ENCODE peak calls at places on chromosomes 2 and 18, in four cellular contexts. O, P, M and N are unnamed samples.
A peak's percentile ranks its signal among the peaks of the same experiment; 100 is the strongest.

GRCh38 chr18:32683044-32683443 is 89.8 kb downstream of the KLHL14 start:
- DNase-seq in O (no peak), P (no peak), M (no peak), N (no peak)

GRCh38 chr2:110768591-110768990 is 36.2 kb downstream of the ACOXL start:
- DNase-seq in O (no peak), P (no peak), M (no peak), N (no peak)

GRCh38 chr2:121195036-121195435 is 90.0 kb downstream of the TFCP2L1 start:
- DNase-seq in O (no peak), P (no peak), M (no peak), N (no peak)

GRCh38 chr2:7009207-7009911 is 92.1 kb downstream of the RNF144A start:
- DNase-seq in O (peak; percentile 78), P (no peak), M (no peak), N (no peak)

GRCh38 chr2:132618734-132619133 is 51.3 kb downstream of the LYPD1 start:
- DNase-seq in O (no peak), P (no peak), M (no peak), N (no peak)

GRCh38 chr2:174634130-174635014 is 36.8 kb upstream of the WIPF1 start:
- DNase-seq in O (peak; percentile 47), P (peak; percentile 94), M (no peak), N (peak; percentile 83)

GRCh38 chr2:151237422-151238012 is 24.1 kb downstream of the RBM43 start:
- DNase-seq in O (peak; percentile 51), P (no peak), M (no peak), N (no peak)

GRCh38 chr2:199982444-199982843 is 27.1 kb downstream of the MAIP1 start:
- DNase-seq in O (no peak), P (no peak), M (no peak), N (no peak)

GRCh38 chr2:58428553-58429284 is 187.6 kb upstream of the FANCL start:
- DNase-seq in O (no peak), P (no peak), M (peak; percentile 92), N (no peak)

GRCh38 chr2:42722328-42723190 is 41.4 kb downstream of the OXER1 start:
- DNase-seq in O (peak; percentile 86), P (peak; percentile 55), M (peak; percentile 74), N (no peak)

GRCh38 chr2:119408221-119408619 is 23.4 kb upstream of the TMEM37 start:
- DNase-seq in O (no peak), P (no peak), M (peak; percentile 76), N (no peak)

GRCh38 chr18:657311-657997 is at the start of gene TYMS:
- DNase-seq in O (peak; percentile 53), P (peak; percentile 92), M (peak; percentile 92), N (peak; percentile 84)

GRCh38 chr18:23887493-23887892 is 127.1 kb upstream of the TTC39C start:
- DNase-seq in O (peak; percentile 18), P (no peak), M (no peak), N (no peak)

GRCh38 chr2:85794491-85795121 is 40.8 kb downstream of the ATOH8 start:
- DNase-seq in O (no peak), P (no peak), M (no peak), N (no peak)

GRCh38 chr2:240355001-240355891 is 80.2 kb upstream of the GPC1 start:
- DNase-seq in O (peak; percentile 73), P (no peak), M (no peak), N (no peak)

GRCh38 chr2:210515911-210516310 is 39.4 kb upstream of the LANCL1 start:
- DNase-seq in O (no peak), P (no peak), M (no peak), N (no peak)

GRCh38 chr2:144659731-144660275 is 139.9 kb upstream of the ZEB2 start:
- DNase-seq in O (peak; percentile 96), P (peak; percentile 73), M (no peak), N (no peak)

GRCh38 chr2:142863485-142863921 is 14.0 kb upstream of the KYNU start:
- DNase-seq in O (no peak), P (no peak), M (no peak), N (peak; percentile 37)

GRCh38 chr18:13521418-13521817 is 204.9 kb downstream of the FAM210A start:
- DNase-seq in O (no peak), P (no peak), M (peak; percentile 17), N (no peak)

GRCh38 chr2:224084266-224084892 is 45.3 kb upstream of the SERPINE2 start:
- DNase-seq in O (no peak), P (no peak), M (no peak), N (no peak)

GRCh38 chr2:44769349-44770005 is 172.0 kb upstream of the SIX3 start:
- DNase-seq in O (no peak), P (no peak), M (no peak), N (no peak)

GRCh38 chr2:97699765-97700444 is 13.5 kb upstream of the ZAP70 start:
- DNase-seq in O (peak; percentile 59), P (peak; percentile 95), M (peak; percentile 92), N (peak; percentile 84)

GRCh38 chr2:61179701-61180639 is 18.0 kb downstream of the C2orf74 start:
- DNase-seq in O (peak; percentile 88), P (no peak), M (no peak), N (no peak)

GRCh38 chr2:175500255-175500654 is 318.7 kb upstream of the ATP5MC3 start:
- DNase-seq in O (no peak), P (no peak), M (no peak), N (no peak)

GRCh38 chr2:239839306-239839705 is 185.8 kb downstream of the NDUFA10 start:
- DNase-seq in O (no peak), P (no peak), M (peak; percentile 16), N (no peak)

GRCh38 chr2:216671791-216672343 is 23.5 kb downstream of the IGFBP5 start:
- DNase-seq in O (no peak), P (no peak), M (no peak), N (no peak)

GRCh38 chr2:71466301-71467179 is 13.2 kb downstream of the DYSF start:
- DNase-seq in O (peak; percentile 4), P (peak; percentile 47), M (peak; percentile 84), N (no peak)

GRCh38 chr2:44955593-44956449 is 14.3 kb downstream of the SIX3 start:
- DNase-seq in O (peak; percentile 72), P (peak; percentile 79), M (peak; percentile 95), N (peak; percentile 90)

GRCh38 chr2:162890690-162891311 is 52.2 kb upstream of the KCNH7 start:
- DNase-seq in O (peak; percentile 67), P (peak; percentile 66), M (peak; percentile 57), N (peak; percentile 75)

GRCh38 chr2:237653791-237654558 is 26.6 kb downstream of the LRRFIP1 start:
- DNase-seq in O (no peak), P (no peak), M (no peak), N (no peak)

GRCh38 chr18:79497638-79498081 is 101.9 kb downstream of the NFATC1 start:
- DNase-seq in O (no peak), P (no peak), M (no peak), N (no peak)

GRCh38 chr2:150586858-150587257 is 99.4 kb upstream of the RND3 start:
- DNase-seq in O (peak; percentile 84), P (no peak), M (no peak), N (no peak)

GRCh38 chr2:28620371-28620793 is 124.5 kb downstream of the PLB1 start:
- DNase-seq in O (no peak), P (no peak), M (no peak), N (no peak)
- H3K4me3 ChIP-seq in O (no peak overlapping the region), P (no peak overlapping the region), M (no peak overlapping the region), N (no peak overlapping the region)

GRCh38 chr2:20187331-20187730 is 37.6 kb downstream of the SDC1 start:
- DNase-seq in O (no peak), P (peak; percentile 78), M (peak; percentile 55), N (no peak)

GRCh38 chr2:20185176-20186022 is 39.5 kb downstream of the SDC1 start:
- DNase-seq in O (no peak), P (peak; percentile 91), M (peak; percentile 69), N (no peak)

GRCh38 chr2:20186855-20187187 is 38.1 kb downstream of the SDC1 start:
- DNase-seq in O (no peak), P (no peak), M (no peak), N (no peak)

GRCh38 chr2:20188201-20188600 is 36.7 kb downstream of the SDC1 start:
- DNase-seq in O (no peak), P (no peak), M (peak; percentile 47), N (no peak)

DNA sequence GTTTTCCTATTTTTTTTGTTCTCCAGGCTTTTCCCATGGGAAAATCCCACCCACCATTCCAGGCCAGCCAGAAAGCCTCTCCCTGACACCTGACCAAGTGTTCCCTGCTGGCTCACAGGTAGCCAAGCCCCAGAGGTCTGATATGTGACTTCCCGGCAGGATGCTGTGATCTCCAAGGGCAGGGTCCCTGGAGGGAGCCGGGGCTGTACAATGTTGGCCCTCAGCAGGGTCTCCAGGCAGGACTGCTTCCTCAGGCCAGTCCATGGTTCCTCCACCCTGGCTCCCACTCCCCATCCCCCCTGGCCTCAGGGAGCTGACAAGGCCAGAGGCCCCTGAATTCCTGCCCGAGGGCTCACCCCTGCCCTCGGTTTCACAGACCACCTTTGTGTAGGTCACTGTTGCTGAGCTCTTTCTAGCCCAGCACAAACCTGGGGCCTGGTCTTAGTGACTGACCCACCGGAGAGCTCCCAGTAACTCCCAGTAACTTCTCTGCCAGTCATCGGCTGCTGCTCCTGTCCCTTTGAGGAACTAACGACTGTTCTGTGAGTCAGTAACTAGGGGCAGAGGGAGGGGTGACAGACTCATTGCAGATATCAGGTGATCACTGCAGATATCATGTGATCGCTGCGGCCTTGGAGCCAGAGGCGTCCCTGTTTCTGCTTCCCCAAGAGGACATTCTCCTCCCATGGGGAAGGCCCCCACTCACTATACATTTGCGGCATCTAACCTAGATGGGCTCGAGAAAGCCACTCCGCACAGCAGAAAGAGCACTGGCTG is 38.7 kb downstream of the SDC1 start:
- DNase-seq in O (peak; percentile 30), P (peak; percentile 94), M (peak; percentile 86), N (peak; percentile 91)
- H3K4me3 ChIP-seq in O (no peak overlapping the region), P (peak overlapping the region; percentile 36), M (no peak overlapping the region), N (peak overlapping the region; percentile 43)

GRCh38 chr18:48828201-48828580 is 122.6 kb downstream of the SMAD7 start:
- DNase-seq in O (no peak), P (no peak), M (no peak), N (no peak)
- H3K4me3 ChIP-seq in O (no peak overlapping the region), P (no peak overlapping the region), M (no peak overlapping the region), N (no peak overlapping the region)

DNA sequence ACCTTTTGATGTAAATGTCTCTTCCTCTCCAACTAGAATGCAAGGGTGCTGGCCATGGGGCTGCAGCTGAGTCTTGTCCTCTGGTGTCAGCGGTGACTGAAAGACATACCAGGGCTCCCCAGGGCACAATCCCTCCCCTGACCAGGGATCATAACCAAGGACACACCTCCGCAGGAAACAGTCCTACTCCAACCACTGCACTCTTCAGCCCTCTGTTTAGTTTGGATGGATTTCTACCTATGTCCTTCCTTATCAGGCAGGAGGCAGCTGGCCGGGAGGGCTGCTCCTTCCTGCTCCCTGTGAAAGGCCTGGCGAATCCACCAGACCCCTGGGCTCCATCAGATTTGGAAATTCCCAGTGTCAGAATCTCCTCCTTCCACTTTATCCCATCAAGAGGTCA is 185.2 kb upstream of the ID2 start:
- DNase-seq in O (no peak), P (no peak), M (no peak), N (no peak)
- H3K4me3 ChIP-seq in O (no peak overlapping the region), P (no peak overlapping the region), M (no peak overlapping the region), N (no peak overlapping the region)